ENCODE peak calls at places on chromosomes 1 and 21, in four cellular contexts. One of them, this sample, is unnamed.

GRCh38 chr21:44585892-44586291 is 5.5 kb upstream of the KRTAP10-5 start:
- DNase-seq in testis: no peak
- DNase-seq in uterus: no peak
- DNase-seq in upper lobe of right lung: no peak
- DNase-seq in this sample: no peak

GRCh38 chr1:227035316-227035715 is 95.2 kb downstream of the COQ8A start:
- DNase-seq in upper lobe of right lung: no peak
- DNase-seq in testis: no peak
- DNase-seq in uterus: no peak
- DNase-seq in this sample: no peak

GRCh38 chr1:234544094-234544579 is 65.2 kb upstream of the TARBP1 start:
- DNase-seq in upper lobe of right lung: no peak
- DNase-seq in testis: peak; percentile 81
- DNase-seq in uterus: peak; percentile 94
- DNase-seq in this sample: peak; percentile 89

GRCh38 chr1:19688041-19688842 is 23.6 kb downstream of the HTR6 start:
- DNase-seq in uterus: no peak
- DNase-seq in testis: no peak
- DNase-seq in upper lobe of right lung: no peak
- DNase-seq in this sample: no peak

GRCh38 chr1:226711976-226712778 is 26.9 kb downstream of the ITPKB start:
- DNase-seq in uterus: no peak
- DNase-seq in upper lobe of right lung: no peak
- DNase-seq in testis: no peak
- DNase-seq in this sample: no peak

GRCh38 chr1:229952670-229953520 is 114.1 kb upstream of the GALNT2 start:
- DNase-seq in uterus: no peak
- DNase-seq in testis: no peak
- DNase-seq in upper lobe of right lung: no peak
- DNase-seq in this sample: peak; percentile 28

GRCh38 chr1:19197849-19198248 is 12.2 kb downstream of the UBR4 start:
- DNase-seq in testis: no peak
- DNase-seq in upper lobe of right lung: no peak
- DNase-seq in uterus: no peak
- DNase-seq in this sample: no peak

GRCh38 chr1:60970081-60970509 is 112.3 kb upstream of the NFIA start:
- DNase-seq in uterus: no peak
- DNase-seq in upper lobe of right lung: no peak
- DNase-seq in testis: no peak
- DNase-seq in this sample: peak; percentile 42

GRCh38 chr1:179971563-179972496 is 17.2 kb downstream of the CEP350 start:
- DNase-seq in uterus: no peak
- DNase-seq in testis: no peak
- DNase-seq in upper lobe of right lung: no peak
- DNase-seq in this sample: no peak

DNA sequence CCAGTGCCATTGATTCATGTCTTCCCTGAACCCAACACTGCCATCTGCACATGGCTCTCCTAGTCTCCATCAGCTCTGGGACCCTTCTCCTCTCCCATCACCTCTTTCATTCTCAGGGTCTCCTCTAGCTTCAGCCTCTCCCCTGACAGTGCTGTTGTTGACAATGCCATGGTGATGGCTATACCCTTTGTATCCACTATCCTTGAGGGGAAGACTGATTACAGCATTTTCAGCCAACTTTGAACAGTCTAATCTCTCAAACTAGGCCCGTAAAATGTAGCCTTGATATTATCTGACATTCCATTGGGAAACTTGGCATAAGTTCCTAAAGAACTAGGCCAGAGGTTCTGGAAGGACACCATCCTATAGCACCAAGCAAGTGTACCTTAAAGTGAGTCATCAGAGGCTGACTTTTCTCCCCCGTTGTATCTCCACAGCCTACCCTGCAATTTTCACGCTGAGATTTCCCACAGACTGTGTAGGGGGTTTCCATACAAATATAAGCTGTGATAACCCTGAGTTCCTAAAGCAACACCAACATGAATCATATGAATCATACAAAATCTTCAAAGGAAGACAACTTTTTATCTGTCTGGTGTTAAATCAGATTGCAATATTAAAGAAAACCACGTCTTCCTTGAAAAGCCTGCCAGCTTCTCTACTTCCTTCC is 5.8 kb downstream of the HAO2 start:
- DNase-seq in testis: no peak
- DNase-seq in uterus: no peak
- DNase-seq in upper lobe of right lung: no peak
- DNase-seq in this sample: peak; percentile 30
- H3K4me3 ChIP-seq in testis: no peak overlapping the region
- H3K4me3 ChIP-seq in uterus: no peak overlapping the region
- H3K4me3 ChIP-seq in upper lobe of right lung: no peak overlapping the region
- H3K4me3 ChIP-seq in this sample: no peak overlapping the region

GRCh38 chr21:21845901-21846396 is 847.7 kb downstream of the NCAM2 start:
- DNase-seq in upper lobe of right lung: no peak
- DNase-seq in uterus: no peak
- DNase-seq in testis: no peak
- DNase-seq in this sample: no peak

GRCh38 chr21:21851657-21852056 is 853.4 kb downstream of the NCAM2 start:
- DNase-seq in testis: no peak
- DNase-seq in uterus: no peak
- DNase-seq in upper lobe of right lung: no peak
- DNase-seq in this sample: peak; percentile 9

DNA sequence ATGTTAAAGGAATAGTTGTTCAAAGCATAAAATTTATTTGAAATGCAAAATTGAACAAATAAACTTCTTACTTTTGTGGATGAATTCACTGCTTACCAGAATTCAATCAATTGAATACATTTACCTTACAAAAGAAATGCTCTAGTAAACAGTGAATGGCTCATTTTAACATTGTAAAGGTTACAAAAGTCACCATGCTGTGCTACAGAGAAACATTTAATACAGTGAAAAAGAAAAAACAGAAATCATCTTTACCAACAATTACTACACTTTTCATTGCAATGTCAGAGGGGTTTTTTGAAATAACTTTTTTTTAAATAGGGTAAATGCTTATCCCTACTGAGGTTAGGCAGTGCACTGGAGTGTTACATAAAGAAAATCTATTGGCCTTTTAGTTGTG is 853.0 kb downstream of the NCAM2 start:
- DNase-seq in uterus: no peak
- DNase-seq in testis: no peak
- DNase-seq in upper lobe of right lung: no peak
- DNase-seq in this sample: no peak
- TF ChIP-seq CTCF in uterus: no peak
- TF ChIP-seq CTCF in testis: no peak
- TF ChIP-seq CTCF in upper lobe of right lung: no peak
- TF ChIP-seq CTCF in this sample: no peak

GRCh38 chr1:30318413-30318812 is 405.0 kb downstream of the MATN1 start:
- DNase-seq in testis: no peak
- DNase-seq in uterus: no peak
- DNase-seq in upper lobe of right lung: no peak
- DNase-seq in this sample: no peak
- H3K36me3 ChIP-seq in testis: no peaks in the 10 kb centered on the region
- H3K36me3 ChIP-seq in uterus: no peaks in the 10 kb centered on the region
- H3K36me3 ChIP-seq in upper lobe of right lung: no peaks in the 10 kb centered on the region
- H3K36me3 ChIP-seq in this sample: no peaks in the 10 kb centered on the region

DNA sequence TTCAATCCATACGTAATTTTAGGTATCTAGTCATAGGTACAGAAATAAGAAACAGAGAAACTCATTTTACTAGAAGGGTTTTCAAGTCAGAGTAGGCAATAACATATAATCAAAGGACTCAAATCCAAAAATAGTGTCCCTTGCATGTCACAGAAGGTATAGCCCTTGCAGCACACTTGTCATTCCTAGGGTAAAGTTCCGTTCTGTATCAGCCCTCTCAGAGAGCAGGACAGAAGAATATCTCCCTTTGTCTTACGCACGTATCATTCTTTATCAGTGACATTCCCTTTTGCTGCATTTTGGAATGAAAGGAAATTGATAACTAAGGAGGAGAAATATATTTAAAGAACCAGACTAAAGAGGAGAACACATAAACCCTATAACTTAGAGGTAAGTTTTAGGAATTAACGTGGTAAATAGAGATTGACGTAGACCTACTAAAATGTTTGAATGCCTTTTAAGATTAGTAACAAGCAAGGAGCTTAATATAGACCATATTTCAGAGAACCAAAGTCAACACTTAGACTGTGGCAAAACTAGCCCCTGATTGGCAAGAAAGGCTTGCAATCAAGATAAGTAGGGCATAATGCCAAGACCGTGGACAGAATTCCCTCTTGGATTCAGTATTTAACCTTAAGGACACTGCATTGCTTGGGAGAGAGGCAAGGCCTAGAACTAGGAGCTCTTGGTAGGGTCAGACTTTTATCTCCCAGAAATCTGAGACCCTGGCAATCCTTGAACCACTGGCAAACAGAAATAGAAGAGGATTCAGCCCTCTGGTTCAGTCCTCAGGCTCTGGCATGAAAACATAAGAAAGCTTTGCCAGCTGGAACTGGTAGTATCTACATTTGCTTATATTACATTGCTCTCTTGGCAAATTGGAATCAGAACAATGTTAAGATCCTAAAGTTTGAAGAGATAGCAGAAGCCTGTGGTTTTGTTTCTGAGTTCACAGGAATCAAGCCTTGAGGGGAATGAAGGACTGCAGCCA is 232.1 kb downstream of the ASTN1 start:
- DNase-seq in uterus: no peak
- DNase-seq in testis: no peak
- DNase-seq in upper lobe of right lung: no peak
- DNase-seq in this sample: no peak
- H3K4me3 ChIP-seq in uterus: no peak overlapping the region
- H3K4me3 ChIP-seq in testis: no peak overlapping the region
- H3K4me3 ChIP-seq in upper lobe of right lung: no peak overlapping the region
- H3K4me3 ChIP-seq in this sample: no peak overlapping the region

GRCh38 chr1:156490401-156491032 is 10.1 kb downstream of the MEF2D start:
- DNase-seq in upper lobe of right lung: peak; percentile 63
- DNase-seq in uterus: peak; percentile 57
- DNase-seq in testis: peak; percentile 73
- DNase-seq in this sample: no peak
- TF ChIP-seq CTCF in upper lobe of right lung: peak; percentile 7
- TF ChIP-seq CTCF in uterus: peak; percentile 20
- TF ChIP-seq CTCF in testis: no peak
- TF ChIP-seq CTCF in this sample: no peak

GRCh38 chr1:21828075-21828474 is 16.0 kb downstream of the LDLRAD2 start:
- DNase-seq in testis: no peak
- DNase-seq in upper lobe of right lung: no peak
- DNase-seq in uterus: no peak
- DNase-seq in this sample: no peak

GRCh38 chr1:21830792-21831453 is 18.9 kb downstream of the LDLRAD2 start:
- DNase-seq in uterus: no peak
- DNase-seq in upper lobe of right lung: no peak
- DNase-seq in testis: no peak
- DNase-seq in this sample: no peak

GRCh38 chr1:21827141-21827679 is 15.1 kb downstream of the LDLRAD2 start:
- DNase-seq in uterus: no peak
- DNase-seq in upper lobe of right lung: no peak
- DNase-seq in testis: no peak
- DNase-seq in this sample: no peak

GRCh38 chr1:21829294-21829693 is 17.2 kb downstream of the LDLRAD2 start:
- DNase-seq in upper lobe of right lung: no peak
- DNase-seq in uterus: no peak
- DNase-seq in testis: no peak
- DNase-seq in this sample: no peak

GRCh38 chr1:21828506-21829210 is 16.6 kb downstream of the LDLRAD2 start:
- DNase-seq in uterus: no peak
- DNase-seq in testis: no peak
- DNase-seq in upper lobe of right lung: no peak
- DNase-seq in this sample: no peak
- H3K36me3 ChIP-seq in uterus: no peaks in the 10 kb centered on the region
- H3K36me3 ChIP-seq in testis: no peaks in the 10 kb centered on the region
- H3K36me3 ChIP-seq in upper lobe of right lung: peaks cover 97% of the 10 kb centered on the region
- H3K36me3 ChIP-seq in this sample: peaks cover 48% of the 10 kb centered on the region

DNA sequence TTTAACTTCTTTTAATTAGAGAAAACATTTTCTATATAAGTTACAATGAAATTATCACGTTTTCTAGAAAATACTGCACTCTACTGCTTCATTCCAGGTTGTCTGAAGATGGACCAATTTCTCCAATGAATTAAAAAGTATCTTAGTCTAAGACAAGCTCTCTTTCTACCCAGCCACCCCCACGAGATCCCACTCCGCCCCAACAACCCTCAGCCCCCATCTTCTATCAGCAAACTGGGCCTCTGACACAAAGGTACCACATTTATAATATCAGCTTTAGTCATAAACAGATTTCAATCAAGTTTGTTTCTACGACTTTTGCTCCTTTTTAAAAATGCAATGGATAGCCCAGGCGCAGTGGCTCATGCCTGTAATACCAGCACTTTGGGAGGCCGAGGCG is 117.8 kb downstream of the RERE start:
- DNase-seq in testis: no peak
- DNase-seq in uterus: no peak
- DNase-seq in upper lobe of right lung: no peak
- DNase-seq in this sample: no peak
- H3K4me3 ChIP-seq in testis: no peak overlapping the region
- H3K4me3 ChIP-seq in uterus: no peak overlapping the region
- H3K4me3 ChIP-seq in upper lobe of right lung: no peak overlapping the region
- H3K4me3 ChIP-seq in this sample: no peak overlapping the region

This sample was measured in bronchial epithelial cell.